ENCODE peak calls at places on chromosomes 12 and 14, in five cellular contexts. A is activated naive CD4-positive, alpha-beta T cell; M is activated CD4-positive, alpha-beta T cell treated with anti-CD3 and anti-CD28 coated beads, Interleukin-2, amount 50 U/mL, for 4 hours; R is Daoy; O is SHP77. L is an unnamed sample.

GRCh38 chr14:76045773-76046172 is 60.2 kb downstream of the IFT43 start:
- DNase-seq in A (no peak), M (no peak), R (no peak), O (no peak), L (no peak)

GRCh38 chr12:9711664-9712063 is 21.2 kb downstream of the CLECL1 start:
- DNase-seq in A (no peak), M (no peak), R (no peak), O (no peak), L (no peak)

GRCh38 chr14:99790201-99790977 is 2.8 kb upstream of the EML1 start:
- DNase-seq in A (no peak), M (no peak), R (no peak), O (no peak), L (no peak)

GRCh38 chr14:49019467-49020100 is 566.6 kb downstream of the RPS29 start:
- DNase-seq in A (no peak), M (no peak), R (no peak), O (no peak), L (no peak)

GRCh38 chr12:25121916-25122315 is 73.0 kb downstream of the DNAI7 start:
- DNase-seq in A (no peak), M (no peak), R (no peak), O (no peak), L (peak; percentile 30)

GRCh38 chr14:91573894-91574837 is 64.1 kb upstream of the PPP4R3A start:
- DNase-seq in A (peak; percentile 61), M (peak; percentile 95), R (peak; percentile 67), O (peak; percentile 60), L (peak; percentile 29)

GRCh38 chr14:21902561-21903199 is 229.1 kb upstream of the OR4E1 start:
- DNase-seq in A (no peak), M (peak; percentile 22), R (peak; percentile 17), O (peak; percentile 3), L (no peak)

GRCh38 chr14:104724407-104724980 is 465 bp downstream of the ADSS1 start:
- DNase-seq in A (no peak), M (peak; percentile 28), R (peak; percentile 47), O (no peak), L (no peak)

GRCh38 chr12:103791350-103791920 is 49.6 kb downstream of the NT5DC3 start:
- DNase-seq in A (no peak), M (no peak), R (no peak), O (no peak), L (no peak)

GRCh38 chr12:82873309-82873708 is 186.6 kb downstream of the TMTC2 start:
- DNase-seq in A (no peak), M (no peak), R (no peak), O (no peak), L (no peak)

GRCh38 chr12:130626601-130627000 is 89.5 kb downstream of the RIMBP2 start:
- DNase-seq in A (no peak), M (no peak), R (no peak), O (no peak), L (no peak)

GRCh38 chr12:29334911-29335310 is 46.1 kb downstream of the ERGIC2 start:
- DNase-seq in A (no peak), M (no peak), R (no peak), O (no peak), L (no peak)

GRCh38 chr14:81625343-81625742 is 91.7 kb upstream of the SEL1L start:
- DNase-seq in A (no peak), M (no peak), R (no peak), O (peak; percentile 50), L (peak; percentile 3)

GRCh38 chr12:26789731-26790644 is 43.0 kb downstream of the ITPR2 start:
- DNase-seq in A (no peak), M (no peak), R (peak; percentile 61), O (no peak), L (no peak)

GRCh38 chr14:104146651-104147345 is 8.4 kb downstream of the KIF26A start:
- DNase-seq in A (no peak), M (no peak), R (no peak), O (no peak), L (no peak)